ENCODE peak calls at places on chromosomes 3 and 15, in nine cellular contexts. One of them, this sample, is unnamed.

GRCh38 chr3:136659253-136659652 is 92.9 kb downstream of the STAG1 start:
- DNase-seq in spleen: no peak
- DNase-seq in uterus: no peak
- DNase-seq in A673: peak; percentile 91
- DNase-seq in ovary: peak; percentile 24
- DNase-seq in endothelial cell of umbilical vein: peak; percentile 27
- DNase-seq in MM.1S: no peak
- DNase-seq in HAP-1: peak; percentile 90
- DNase-seq in left ventricle myocardium inferior: no peak
- DNase-seq in this sample: no peak

GRCh38 chr3:8442993-8443670 is 58.5 kb upstream of the LMCD1 start:
- DNase-seq in spleen: no peak
- DNase-seq in uterus: no peak
- DNase-seq in A673: no peak
- DNase-seq in ovary: no peak
- DNase-seq in endothelial cell of umbilical vein: peak; percentile 51
- DNase-seq in MM.1S: no peak
- DNase-seq in HAP-1: no peak
- DNase-seq in left ventricle myocardium inferior: no peak
- DNase-seq in this sample: no peak

GRCh38 chr3:51773529-51773928 is 5.5 kb downstream of the IQCF6 start:
- DNase-seq in spleen: no peak
- DNase-seq in uterus: no peak
- DNase-seq in A673: no peak
- DNase-seq in ovary: no peak
- DNase-seq in endothelial cell of umbilical vein: no peak
- DNase-seq in MM.1S: no peak
- DNase-seq in HAP-1: peak; percentile 6
- DNase-seq in left ventricle myocardium inferior: no peak
- DNase-seq in this sample: no peak

GRCh38 chr3:52440671-52441070 is 4.2 kb downstream of the SEMA3G start:
- DNase-seq in spleen: peak; percentile 56
- DNase-seq in uterus: no peak
- DNase-seq in A673: no peak
- DNase-seq in ovary: no peak
- DNase-seq in endothelial cell of umbilical vein: no peak
- DNase-seq in MM.1S: no peak
- DNase-seq in HAP-1: no peak
- DNase-seq in left ventricle myocardium inferior: no peak
- DNase-seq in this sample: no peak

GRCh38 chr15:48565560-48566482 is 79.7 kb downstream of the FBN1 start:
- DNase-seq in spleen: no peak
- DNase-seq in uterus: no peak
- DNase-seq in A673: no peak
- DNase-seq in ovary: no peak
- DNase-seq in endothelial cell of umbilical vein: peak; percentile 98
- DNase-seq in MM.1S: no peak
- DNase-seq in HAP-1: no peak
- DNase-seq in left ventricle myocardium inferior: no peak
- DNase-seq in this sample: no peak

GRCh38 chr3:17314171-17314570 is 428.3 kb downstream of the TBC1D5 start:
- DNase-seq in spleen: no peak
- DNase-seq in uterus: no peak
- DNase-seq in A673: no peak
- DNase-seq in ovary: no peak
- DNase-seq in endothelial cell of umbilical vein: no peak
- DNase-seq in MM.1S: no peak
- DNase-seq in HAP-1: no peak
- DNase-seq in left ventricle myocardium inferior: no peak
- DNase-seq in this sample: no peak

GRCh38 chr3:51617597-51617996 is 53.5 kb upstream of the TEX264 start:
- DNase-seq in spleen: no peak
- DNase-seq in uterus: no peak
- DNase-seq in A673: no peak
- DNase-seq in ovary: no peak
- DNase-seq in endothelial cell of umbilical vein: no peak
- DNase-seq in MM.1S: no peak
- DNase-seq in HAP-1: no peak
- DNase-seq in left ventricle myocardium inferior: no peak
- DNase-seq in this sample: no peak

GRCh38 chr3:171092467-171092911 is 66.0 kb upstream of the SLC2A2 start:
- DNase-seq in spleen: no peak
- DNase-seq in uterus: no peak
- DNase-seq in A673: no peak
- DNase-seq in ovary: no peak
- DNase-seq in endothelial cell of umbilical vein: no peak
- DNase-seq in MM.1S: no peak
- DNase-seq in HAP-1: no peak
- DNase-seq in left ventricle myocardium inferior: no peak
- DNase-seq in this sample: no peak

GRCh38 chr15:80191897-80192595 is 39.2 kb downstream of the FAH start:
- DNase-seq in spleen: no peak
- DNase-seq in uterus: no peak
- DNase-seq in A673: no peak
- DNase-seq in ovary: no peak
- DNase-seq in endothelial cell of umbilical vein: no peak
- DNase-seq in MM.1S: no peak
- DNase-seq in HAP-1: no peak
- DNase-seq in left ventricle myocardium inferior: no peak
- DNase-seq in this sample: no peak

GRCh38 chr3:189947948-189948723 is 172.6 kb downstream of the P3H2 start:
- DNase-seq in spleen: no peak
- DNase-seq in uterus: no peak
- DNase-seq in A673: peak; percentile 79
- DNase-seq in ovary: no peak
- DNase-seq in endothelial cell of umbilical vein: peak; percentile 59
- DNase-seq in MM.1S: peak; percentile 45
- DNase-seq in HAP-1: no peak
- DNase-seq in left ventricle myocardium inferior: no peak
- DNase-seq in this sample: no peak

GRCh38 chr15:48354694-48355303 is 23.6 kb downstream of the DUT start:
- DNase-seq in spleen: no peak
- DNase-seq in uterus: no peak
- DNase-seq in A673: no peak
- DNase-seq in ovary: no peak
- DNase-seq in endothelial cell of umbilical vein: no peak
- DNase-seq in MM.1S: no peak
- DNase-seq in HAP-1: no peak
- DNase-seq in left ventricle myocardium inferior: no peak
- DNase-seq in this sample: no peak

DNA sequence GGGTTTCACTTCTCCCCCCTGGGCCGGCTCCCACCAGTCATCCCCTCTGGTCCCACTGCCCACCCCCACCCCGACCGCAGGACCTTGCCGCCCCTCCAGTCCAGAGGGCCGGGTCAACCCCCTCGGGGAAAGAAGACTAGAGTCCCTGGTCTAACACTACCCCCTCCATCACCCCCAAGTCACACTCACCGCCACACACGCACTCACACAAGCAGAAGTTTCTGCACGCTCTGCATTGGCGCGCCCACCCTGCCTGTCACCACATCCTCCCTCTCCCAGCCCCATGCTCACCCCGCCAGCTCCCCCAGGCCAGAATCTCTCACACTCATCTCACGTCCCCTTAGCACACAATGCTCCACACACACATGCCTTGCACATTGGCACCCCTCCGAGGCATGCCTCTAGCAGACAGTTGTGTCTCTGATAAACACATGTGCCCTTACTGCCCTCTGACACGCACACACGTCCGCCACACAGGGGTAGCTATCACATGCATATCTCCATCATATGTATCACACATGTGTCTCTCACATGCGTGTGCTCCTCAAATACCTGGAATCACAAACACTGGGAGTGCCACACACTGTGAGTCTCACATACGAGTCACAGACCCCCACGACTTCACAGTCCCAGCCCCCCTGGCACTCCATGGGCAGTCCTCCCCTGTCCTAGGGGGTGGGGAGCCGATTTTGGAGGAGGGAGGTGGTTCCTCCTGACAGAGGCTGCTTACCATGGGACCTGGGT is 760 bp downstream of the FBLN2 start:
- DNase-seq in spleen: peak; percentile 82
- DNase-seq in uterus: no peak
- DNase-seq in A673: no peak
- DNase-seq in ovary: no peak
- DNase-seq in endothelial cell of umbilical vein: no peak
- DNase-seq in MM.1S: no peak
- DNase-seq in HAP-1: no peak
- DNase-seq in left ventricle myocardium inferior: no peak
- DNase-seq in this sample: no peak
- H3K27me3 ChIP-seq in spleen: peaks cover 42% of the 10 kb centered on the region
- H3K27me3 ChIP-seq in uterus: no peaks in the 10 kb centered on the region
- H3K27me3 ChIP-seq in A673: no peaks in the 10 kb centered on the region
- H3K27me3 ChIP-seq in ovary: no peaks in the 10 kb centered on the region
- H3K27me3 ChIP-seq in endothelial cell of umbilical vein: peaks cover 11% of the 10 kb centered on the region
- H3K27me3 ChIP-seq in MM.1S: peaks cover 89% of the 10 kb centered on the region
- H3K27me3 ChIP-seq in HAP-1: no peaks in the 10 kb centered on the region
- H3K27me3 ChIP-seq in left ventricle myocardium inferior: peaks cover 68% of the 10 kb centered on the region
- H3K27me3 ChIP-seq in this sample: no peaks in the 10 kb centered on the region

DNA sequence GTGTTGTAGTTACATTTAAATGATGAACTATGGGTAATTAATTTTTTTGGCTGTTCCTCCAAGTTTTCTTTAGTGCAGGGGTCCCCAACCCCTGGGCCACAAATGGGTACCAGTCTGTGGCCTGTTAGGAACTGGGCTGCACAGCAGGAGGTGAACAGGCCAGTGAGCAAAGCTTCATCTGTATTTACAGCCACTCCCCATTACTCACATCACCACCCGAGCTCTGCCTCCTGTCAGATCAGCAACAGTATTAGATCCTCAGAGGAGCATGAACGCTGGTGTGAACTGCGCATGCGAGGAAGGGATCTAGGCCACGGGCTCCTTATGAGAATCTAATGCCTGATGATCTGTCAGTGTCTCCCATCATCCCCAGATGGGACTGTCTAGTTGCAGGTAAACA is 75.9 kb upstream of the RPL35A start:
- DNase-seq in spleen: no peak
- DNase-seq in uterus: no peak
- DNase-seq in A673: no peak
- DNase-seq in ovary: no peak
- DNase-seq in endothelial cell of umbilical vein: no peak
- DNase-seq in MM.1S: no peak
- DNase-seq in HAP-1: no peak
- DNase-seq in left ventricle myocardium inferior: no peak
- DNase-seq in this sample: no peak
- H3K36me3 ChIP-seq in spleen: peaks cover 92% of the 10 kb centered on the region
- H3K36me3 ChIP-seq in uterus: no peaks in the 10 kb centered on the region
- H3K36me3 ChIP-seq in A673: peaks cover 47% of the 10 kb centered on the region
- H3K36me3 ChIP-seq in ovary: no peaks in the 10 kb centered on the region
- H3K36me3 ChIP-seq in endothelial cell of umbilical vein: peaks cover 25% of the 10 kb centered on the region
- H3K36me3 ChIP-seq in MM.1S: no peaks in the 10 kb centered on the region
- H3K36me3 ChIP-seq in HAP-1: peaks cover 28% of the 10 kb centered on the region
- H3K36me3 ChIP-seq in left ventricle myocardium inferior: peaks cover 85% of the 10 kb centered on the region
- H3K36me3 ChIP-seq in this sample: peaks cover 10% of the 10 kb centered on the region

GRCh38 chr3:140910860-140911259 is 30.8 kb upstream of the SLC25A36 start:
- DNase-seq in spleen: no peak
- DNase-seq in uterus: no peak
- DNase-seq in A673: peak; percentile 44
- DNase-seq in ovary: no peak
- DNase-seq in endothelial cell of umbilical vein: peak; percentile 39
- DNase-seq in MM.1S: no peak
- DNase-seq in HAP-1: peak; percentile 7
- DNase-seq in left ventricle myocardium inferior: no peak
- DNase-seq in this sample: no peak
- H3K27me3 ChIP-seq in spleen: no peaks in the 10 kb centered on the region
- H3K27me3 ChIP-seq in uterus: no peaks in the 10 kb centered on the region
- H3K27me3 ChIP-seq in A673: peaks cover 6% of the 10 kb centered on the region
- H3K27me3 ChIP-seq in ovary: no peaks in the 10 kb centered on the region
- H3K27me3 ChIP-seq in endothelial cell of umbilical vein: no peaks in the 10 kb centered on the region
- H3K27me3 ChIP-seq in MM.1S: no peaks in the 10 kb centered on the region
- H3K27me3 ChIP-seq in HAP-1: peaks cover 15% of the 10 kb centered on the region
- H3K27me3 ChIP-seq in left ventricle myocardium inferior: no peaks in the 10 kb centered on the region
- H3K27me3 ChIP-seq in this sample: no peaks in the 10 kb centered on the region

DNA sequence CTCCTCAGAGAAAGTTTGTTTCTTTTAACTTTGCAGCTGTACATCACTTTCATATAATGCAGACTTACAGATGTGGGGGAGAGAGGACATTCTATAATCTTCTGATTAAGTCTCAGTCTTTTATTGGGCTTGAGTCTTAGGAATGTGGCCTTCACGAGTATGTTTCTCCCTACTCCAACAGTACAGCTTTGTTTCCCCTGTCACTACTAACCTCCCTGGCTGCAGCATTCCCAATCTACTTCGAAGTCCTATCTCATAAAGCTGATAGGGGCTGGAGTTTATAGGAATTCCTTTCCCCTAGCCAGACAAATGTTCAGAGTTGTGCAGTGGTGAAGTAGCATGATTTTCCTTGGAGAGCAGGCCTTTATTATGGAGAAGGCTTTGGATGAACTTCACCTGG is 82.2 kb upstream of the CBLB start:
- DNase-seq in spleen: no peak
- DNase-seq in uterus: no peak
- DNase-seq in A673: no peak
- DNase-seq in ovary: no peak
- DNase-seq in endothelial cell of umbilical vein: no peak
- DNase-seq in MM.1S: no peak
- DNase-seq in HAP-1: peak; percentile 21
- DNase-seq in left ventricle myocardium inferior: no peak
- DNase-seq in this sample: no peak
- H3K36me3 ChIP-seq in spleen: no peaks in the 10 kb centered on the region
- H3K36me3 ChIP-seq in uterus: no peaks in the 10 kb centered on the region
- H3K36me3 ChIP-seq in A673: no peaks in the 10 kb centered on the region
- H3K36me3 ChIP-seq in ovary: no peaks in the 10 kb centered on the region
- H3K36me3 ChIP-seq in endothelial cell of umbilical vein: no peaks in the 10 kb centered on the region
- H3K36me3 ChIP-seq in MM.1S: no peaks in the 10 kb centered on the region
- H3K36me3 ChIP-seq in HAP-1: no peaks in the 10 kb centered on the region
- H3K36me3 ChIP-seq in left ventricle myocardium inferior: no peaks in the 10 kb centered on the region
- H3K36me3 ChIP-seq in this sample: no peaks in the 10 kb centered on the region

GRCh38 chr3:139732729-139733128 is 55.0 kb upstream of the NMNAT3 start:
- DNase-seq in spleen: no peak
- DNase-seq in uterus: no peak
- DNase-seq in A673: no peak
- DNase-seq in ovary: no peak
- DNase-seq in endothelial cell of umbilical vein: no peak
- DNase-seq in MM.1S: no peak
- DNase-seq in HAP-1: no peak
- DNase-seq in left ventricle myocardium inferior: no peak
- DNase-seq in this sample: no peak

GRCh38 chr3:139737682-139738361 is 60.0 kb upstream of the NMNAT3 start:
- DNase-seq in spleen: no peak
- DNase-seq in uterus: no peak
- DNase-seq in A673: no peak
- DNase-seq in ovary: no peak
- DNase-seq in endothelial cell of umbilical vein: no peak
- DNase-seq in MM.1S: no peak
- DNase-seq in HAP-1: no peak
- DNase-seq in left ventricle myocardium inferior: no peak
- DNase-seq in this sample: no peak

GRCh38 chr3:139735191-139735590 is 57.4 kb upstream of the NMNAT3 start:
- DNase-seq in spleen: no peak
- DNase-seq in uterus: no peak
- DNase-seq in A673: no peak
- DNase-seq in ovary: no peak
- DNase-seq in endothelial cell of umbilical vein: no peak
- DNase-seq in MM.1S: no peak
- DNase-seq in HAP-1: no peak
- DNase-seq in left ventricle myocardium inferior: no peak
- DNase-seq in this sample: no peak

GRCh38 chr3:139738697-139739096 is 60.9 kb upstream of the NMNAT3 start:
- DNase-seq in spleen: no peak
- DNase-seq in uterus: no peak
- DNase-seq in A673: no peak
- DNase-seq in ovary: no peak
- DNase-seq in endothelial cell of umbilical vein: no peak
- DNase-seq in MM.1S: no peak
- DNase-seq in HAP-1: no peak
- DNase-seq in left ventricle myocardium inferior: no peak
- DNase-seq in this sample: no peak
- H3K27me3 ChIP-seq in spleen: no peaks in the 10 kb centered on the region
- H3K27me3 ChIP-seq in uterus: no peaks in the 10 kb centered on the region
- H3K27me3 ChIP-seq in A673: no peaks in the 10 kb centered on the region
- H3K27me3 ChIP-seq in ovary: no peaks in the 10 kb centered on the region
- H3K27me3 ChIP-seq in endothelial cell of umbilical vein: no peaks in the 10 kb centered on the region
- H3K27me3 ChIP-seq in MM.1S: no peaks in the 10 kb centered on the region
- H3K27me3 ChIP-seq in HAP-1: no peaks in the 10 kb centered on the region
- H3K27me3 ChIP-seq in left ventricle myocardium inferior: peaks cover 10% of the 10 kb centered on the region
- H3K27me3 ChIP-seq in this sample: no peaks in the 10 kb centered on the region

This sample was measured in BE2C.